ENCODE peak calls at places on chromosomes 3 and 15, in four cellular contexts. C is tibial nerve, U is spleen, H is cardiac muscle cell. Z is an unnamed sample. For H3K9me3, the result is how much of the 10 kb centered on the place peaks cover.

GRCh38 chr15:40105517-40106202 is 3.0 kb downstream of the BMF start:
- DNase-seq in U (peak), C (no peak), H (no peak), Z (no peak)

GRCh38 chr3:122025296-122025695 is 3.2 kb upstream of the ILDR1 start:
- DNase-seq in H (peak), U (no peak), C (no peak), Z (no peak)

GRCh38 chr3:57164606-57165573 is at the start of gene IL17RD:
- DNase-seq in C (peak), H (peak), U (peak), Z (no peak)

GRCh38 chr3:41053220-41053619 is 146.1 kb upstream of the CTNNB1 start:
- DNase-seq in U (no peak), H (no peak), C (no peak), Z (no peak)

GRCh38 chr3:64049832-64050231 is 26.5 kb upstream of the PSMD6 start:
- DNase-seq in U (no peak), H (no peak), C (no peak), Z (no peak)

GRCh38 chr15:92226020-92226612 is 167.6 kb upstream of the ST8SIA2 start:
- DNase-seq in U (no peak), C (peak), H (peak), Z (no peak)

GRCh38 chr3:145124886-145125285 is 1036.1 kb downstream of the PLOD2 start:
- DNase-seq in H (no peak), U (no peak), C (no peak), Z (no peak)

GRCh38 chr3:138348107-138348949 is at the start of gene MRAS:
- DNase-seq in U (peak), H (peak), C (peak), Z (no peak)

GRCh38 chr3:15291589-15292541 is 40.5 kb downstream of the SH3BP5 start:
- DNase-seq in C (no peak), H (peak), U (peak), Z (no peak)

GRCh38 chr3:191328963-191329653 is at the start of gene CCDC50:
- DNase-seq in C (peak), H (peak), U (peak), Z (peak)

GRCh38 chr3:177057768-177058167 is 139.5 kb downstream of the TBL1XR1 start:
- DNase-seq in U (no peak), C (no peak), H (no peak), Z (no peak)

GRCh38 chr15:63999177-63999576 is 47.1 kb downstream of the DAPK2 start:
- DNase-seq in H (no peak), C (no peak), U (no peak), Z (no peak)

GRCh38 chr15:78070049-78070698 is 7.3 kb downstream of the TBC1D2B start:
- DNase-seq in H (no peak), C (no peak), U (peak), Z (no peak)

GRCh38 chr3:40310690-40311089 is 1.2 kb downstream of the EIF1B start:
- DNase-seq in C (no peak), U (no peak), H (peak), Z (no peak)

GRCh38 chr3:113054552-113054951 is 63.8 kb downstream of the GTPBP8 start:
- DNase-seq in U (no peak), H (peak), C (no peak), Z (no peak)

GRCh38 chr3:12143949-12144504 is 14.7 kb downstream of the TIMP4 start:
- DNase-seq in U (no peak), C (peak), H (peak), Z (no peak)

GRCh38 chr3:28682126-28682525 is 333.5 kb upstream of the AZI2 start:
- DNase-seq in H (no peak), C (no peak), U (no peak), Z (no peak)

GRCh38 chr3:172626241-172626640 is 84.6 kb downstream of the NCEH1 start:
- DNase-seq in U (no peak), H (peak), C (no peak), Z (no peak)

GRCh38 chr15:80777137-80777536 is 2.0 kb upstream of the CEMIP start:
- DNase-seq in C (no peak), U (no peak), H (peak), Z (no peak)

GRCh38 chr15:34647569-34648334 is 64.3 kb upstream of the GOLGA8B start:
- DNase-seq in U (no peak), H (peak), C (peak), Z (no peak)

GRCh38 chr3:179071569-179072397 is at the start of gene ZMAT3:
- DNase-seq in H (peak), U (peak), C (peak), Z (peak)

GRCh38 chr3:150673966-150674365 is 29.8 kb downstream of the ERICH6 start:
- DNase-seq in U (no peak), C (no peak), H (no peak), Z (no peak)

GRCh38 chr3:56914646-56915045 is 112.9 kb upstream of the ARHGEF3 start:
- DNase-seq in U (no peak), C (no peak), H (no peak), Z (no peak)

GRCh38 chr15:84981711-84982300 is at the start of gene PDE8A:
- DNase-seq in C (peak), H (peak), U (no peak), Z (no peak)

GRCh38 chr3:188584958-188585689 is 431.2 kb downstream of the LPP start:
- DNase-seq in H (peak), U (no peak), C (no peak), Z (no peak)

GRCh38 chr15:31327674-31328424 is 1.2 kb downstream of the KLF13 start:
- DNase-seq in C (no peak), H (peak), U (peak), Z (no peak)

GRCh38 chr15:65040461-65040860 is 4.7 kb upstream of the SLC51B start:
- DNase-seq in U (no peak), H (no peak), C (no peak), Z (no peak)

GRCh38 chr3:55654123-55654787 is 167.1 kb upstream of the WNT5A start:
- DNase-seq in C (no peak), H (peak), U (no peak), Z (no peak)

GRCh38 chr15:82851981-82852511 is 42.6 kb downstream of the WHAMM start:
- DNase-seq in H (no peak), U (no peak), C (no peak), Z (no peak)

GRCh38 chr15:82305621-82306048 is 43.0 kb downstream of the SAXO2 start:
- DNase-seq in H (no peak), C (no peak), U (no peak), Z (no peak)

GRCh38 chr15:34358367-34358766 is 8.6 kb downstream of the LPCAT4 start:
- DNase-seq in H (no peak), C (no peak), U (no peak), Z (no peak)

GRCh38 chr3:169846458-169847193 is 23.1 kb downstream of the LRRC31 start:
- DNase-seq in C (no peak), H (peak), U (no peak), Z (no peak)

GRCh38 chr3:129625071-129625874 is 18.8 kb upstream of the PLXND1 start:
- DNase-seq in C (no peak), U (peak), H (no peak), Z (no peak)

GRCh38 chr15:55742498-55742926 is 440 bp downstream of the PRTG start:
- DNase-seq in H (peak), U (no peak), C (no peak), Z (no peak)

GRCh38 chr3:18036486-18036885 is 294.1 kb upstream of the TBC1D5 start:
- DNase-seq in U (no peak), C (no peak), H (no peak), Z (no peak)

GRCh38 chr3:112767177-112767576 is 79.5 kb downstream of the CD200R1L start:
- DNase-seq in C (peak), U (no peak), H (peak), Z (no peak)

GRCh38 chr15:35851491-35851890 is 305.5 kb upstream of the DPH6 start:
- DNase-seq in H (no peak), C (no peak), U (no peak), Z (no peak)
- TF ChIP-seq CTCF in H (no peak), C (no peak), U (no peak), Z (no peak)

GRCh38 chr15:94951538-94951937 is 720.2 kb downstream of the MCTP2 start:
- DNase-seq in U (no peak), H (no peak), C (no peak), Z (no peak)
- H3K9me3 ChIP-seq in U (under half), H (under half), C (under half), Z (under half)

DNA sequence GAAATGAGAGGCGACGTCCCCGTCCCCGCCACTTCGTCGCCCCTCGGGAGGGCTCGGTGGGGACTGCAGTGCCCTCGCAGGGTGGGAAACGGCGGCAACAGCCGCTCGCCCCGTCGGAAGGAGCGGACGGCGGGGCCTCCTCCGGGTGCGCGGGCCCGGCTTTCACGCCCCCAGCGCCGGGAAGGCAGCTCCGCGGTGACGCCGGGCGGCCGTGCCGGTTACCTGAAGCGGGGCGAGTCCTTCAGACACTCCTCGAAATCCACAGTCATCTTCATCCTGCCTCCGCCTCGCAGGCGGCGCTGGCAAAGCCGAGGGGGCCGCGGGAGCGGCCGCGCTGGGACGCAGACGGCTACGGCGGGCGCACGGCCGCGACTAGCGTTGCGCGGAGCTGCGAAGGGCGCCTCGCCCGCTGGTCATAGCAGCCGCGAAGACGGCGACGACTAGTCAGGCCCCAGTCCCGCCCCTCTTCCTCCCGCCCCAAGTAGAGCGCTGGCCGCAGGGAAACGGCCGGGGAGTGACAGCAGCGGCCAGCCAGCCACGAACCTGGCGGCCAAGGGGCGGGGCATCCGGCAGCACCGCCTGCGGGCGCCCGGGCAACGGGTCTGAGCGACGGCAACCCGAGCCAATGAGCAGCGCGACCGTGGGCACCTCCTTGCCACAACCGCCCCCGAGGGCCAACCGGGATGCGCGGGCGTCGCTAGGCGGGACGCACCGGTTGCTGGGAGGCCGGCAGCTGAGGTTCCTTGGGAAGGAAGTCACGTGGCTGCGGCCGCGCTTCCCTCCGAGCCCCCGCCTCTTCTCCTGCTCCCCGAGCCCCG is at the start of gene ACAP2:
- DNase-seq in C (peak), U (peak), H (peak), Z (peak)
- TF ChIP-seq CTCF in C (peak), U (no peak), H (no peak), Z (no peak)

GRCh38 chr3:147881933-147882332 is 472.8 kb downstream of the ZIC1 start:
- DNase-seq in H (no peak), C (no peak), U (no peak), Z (no peak)
- H3K9me3 ChIP-seq in H (under half), C (half or more), U (under half), Z (under half)

GRCh38 chr3:38019658-38020341 is 9.6 kb downstream of the PLCD1 start:
- DNase-seq in C (no peak), H (no peak), U (no peak), Z (no peak)

GRCh38 chr3:38020342-38020726 is 9.1 kb downstream of the PLCD1 start:
- DNase-seq in U (no peak), H (no peak), C (no peak), Z (no peak)

GRCh38 chr3:38022301-38022700 is 7.1 kb downstream of the PLCD1 start:
- DNase-seq in U (peak), H (no peak), C (no peak), Z (no peak)

GRCh38 chr3:38022887-38023709 is 6.3 kb downstream of the PLCD1 start:
- DNase-seq in H (no peak), C (no peak), U (peak), Z (no peak)

GRCh38 chr3:38021196-38021595 is 8.2 kb downstream of the PLCD1 start:
- DNase-seq in C (no peak), H (no peak), U (peak), Z (no peak)
- TF ChIP-seq CTCF in C (no peak), H (no peak), U (no peak), Z (no peak)